ENCODE peak calls at places on chromosomes 5 and 9, in ten cellular contexts. F is fibroblast of the conjunctiva; A is NCI-H1930; V is Right ventricle myocardium inferior; K is activated CD4-positive, alpha-beta T cell treated with anti-CD3 and anti-CD28 coated beads, Interleukin-2, amount 50 U/mL, for 24 hours; X is mammary epithelial cell; Z is HS-5; U is COR-L47; G is NCI-H510A treated with DMSO at 0.1 percent for 48 hours; H is stomach. D is an unnamed sample.

GRCh38 chr5:119036101-119036762 is 34.7 kb upstream of the DMXL1 start:
- DNase-seq in F (peak), A (no peak), V (no peak), K (peak), X (peak), Z (peak), U (no peak), G (no peak), H (no peak), D (no peak)

GRCh38 chr5:158614951-158615350 is 484.8 kb downstream of the EBF1 start:
- DNase-seq in F (peak), A (no peak), V (no peak), K (no peak), X (no peak), Z (no peak), U (no peak), G (no peak), H (no peak), D (no peak)

GRCh38 chr9:134938346-134939079 is 20.8 kb upstream of the FCN1 start:
- DNase-seq in F (no peak), A (no peak), V (peak), K (no peak), X (no peak), Z (no peak), U (no peak), G (no peak), H (no peak), D (no peak)

GRCh38 chr5:6365977-6366590 is 12.3 kb downstream of the MED10 start:
- DNase-seq in F (no peak), A (no peak), V (no peak), K (no peak), X (no peak), Z (no peak), U (peak), G (no peak), H (peak), D (peak)

GRCh38 chr5:89211836-89212235 is 328.9 kb upstream of the MEF2C start:
- DNase-seq in F (peak), A (no peak), V (no peak), K (no peak), X (peak), Z (peak), U (no peak), G (no peak), H (no peak), D (no peak)

GRCh38 chr9:4435197-4435596 is 55.1 kb upstream of the SLC1A1 start:
- DNase-seq in F (peak), A (no peak), V (no peak), K (no peak), X (peak), Z (peak), U (no peak), G (no peak), H (no peak), D (no peak)

GRCh38 chr5:170907758-170908157 is 45.9 kb downstream of the RANBP17 start:
- DNase-seq in F (peak), A (no peak), V (no peak), K (no peak), X (peak), Z (peak), U (no peak), G (no peak), H (no peak), D (no peak)

GRCh38 chr9:12916037-12916436 is 141.2 kb downstream of the LURAP1L start:
- DNase-seq in F (no peak), A (no peak), V (no peak), K (no peak), X (peak), Z (no peak), U (no peak), G (no peak), H (no peak), D (no peak)

GRCh38 chr5:134018154-134018985 is 13.6 kb upstream of the VDAC1 start:
- DNase-seq in F (no peak), A (no peak), V (no peak), K (no peak), X (peak), Z (no peak), U (no peak), G (no peak), H (peak), D (no peak)

GRCh38 chr9:129594632-129595031 is 26.3 kb downstream of the C9orf50 start:
- DNase-seq in F (no peak), A (no peak), V (no peak), K (no peak), X (no peak), Z (no peak), U (no peak), G (no peak), H (no peak), D (no peak)

GRCh38 chr9:87324613-87325194 is 173.0 kb upstream of the DAPK1 start:
- DNase-seq in F (peak), A (peak), V (no peak), K (peak), X (peak), Z (no peak), U (peak), G (peak), H (no peak), D (peak)

GRCh38 chr5:172451771-172452197 is 2.5 kb downstream of the SH3PXD2B start:
- DNase-seq in F (peak), A (no peak), V (no peak), K (no peak), X (peak), Z (peak), U (no peak), G (no peak), H (peak), D (peak)

GRCh38 chr5:149938791-149939358 is 5.7 kb downstream of the PDE6A start:
- DNase-seq in F (no peak), A (no peak), V (no peak), K (no peak), X (peak), Z (peak), U (no peak), G (no peak), H (no peak), D (no peak)